ENCODE peak calls at places on chromosomes 13 and 19, in eight cellular contexts. W is fibroblast of pulmonary artery, D is fibroblast of villous mesenchyme, I is mammary epithelial cell, Z is neural crest cell, G is astrocyte of the cerebellum, M is breast epithelium, P is RWPE1. T is an unnamed sample.

GRCh38 chr19:43532571-43532961 is 422 bp upstream of the ZNF575 start:
- DNase-seq in M (peak), D (peak), Z (peak), G (no peak), W (no peak), P (peak), I (no peak), T (no peak)

GRCh38 chr13:69597088-69597487 is 510.5 kb upstream of the ATXN8OS start:
- DNase-seq in I (no peak), P (no peak), Z (no peak), D (no peak), M (no peak), W (no peak), G (no peak), T (no peak)

GRCh38 chr19:42601811-42602443 is 7.2 kb upstream of the CEACAM8 start:
- DNase-seq in P (peak), D (peak), G (no peak), W (peak), Z (peak), M (no peak), I (peak), T (no peak)

GRCh38 chr13:105336706-105337582 is 1198.5 kb downstream of the EFNB2 start:
- DNase-seq in I (no peak), M (no peak), G (peak), W (peak), Z (no peak), P (no peak), D (peak), T (no peak)

GRCh38 chr19:29290853-29291252 is 77.9 kb upstream of the UQCRFS1 start:
- DNase-seq in G (no peak), W (no peak), M (no peak), D (no peak), Z (no peak), P (no peak), I (no peak), T (no peak)

GRCh38 chr19:38228491-38229439 is 4.7 kb upstream of the DPF1 start:
- DNase-seq in P (no peak), W (no peak), M (no peak), D (no peak), I (no peak), Z (peak), G (no peak), T (peak)

GRCh38 chr13:113976711-113977684 is 3.1 kb upstream of the C13orf46 start:
- DNase-seq in P (peak), Z (no peak), I (peak), D (no peak), M (no peak), G (peak), W (peak), T (peak)

GRCh38 chr19:40598121-40598917 is 2.9 kb upstream of the LTBP4 start:
- DNase-seq in G (peak), D (peak), I (peak), Z (peak), M (peak), P (peak), W (peak), T (peak)

GRCh38 chr13:112711528-112712265 is 21.9 kb downstream of the ATP11A start:
- DNase-seq in D (peak), G (peak), I (peak), Z (peak), M (peak), P (peak), W (peak), T (peak)

GRCh38 chr19:49987159-49987698 is 26.3 kb upstream of the SIGLEC11 start:
- DNase-seq in M (peak), D (peak), P (peak), Z (peak), I (peak), G (peak), W (peak), T (no peak)

GRCh38 chr19:35436477-35437141 is 11.4 kb upstream of the FFAR2 start:
- DNase-seq in I (peak), D (peak), G (no peak), Z (no peak), M (no peak), W (peak), P (peak), T (no peak)

GRCh38 chr13:102769679-102770078 is 3.9 kb downstream of the TEX30 start:
- DNase-seq in P (no peak), G (no peak), W (peak), D (peak), Z (no peak), M (no peak), I (peak), T (no peak)

GRCh38 chr13:23674795-23675640 is 104.8 kb downstream of the TNFRSF19 start:
- DNase-seq in Z (no peak), M (no peak), D (peak), P (peak), I (peak), G (peak), W (peak), T (no peak)

GRCh38 chr13:73421310-73421912 is 362.6 kb downstream of the KLF5 start:
- DNase-seq in G (peak), I (peak), W (peak), P (peak), Z (no peak), M (no peak), D (no peak), T (no peak)

GRCh38 chr19:45824041-45824471 is 8.9 kb upstream of the RSPH6A start:
- DNase-seq in W (no peak), P (peak), I (peak), M (peak), Z (no peak), D (no peak), G (no peak), T (no peak)

GRCh38 chr19:17496337-17496997 is 15.0 kb upstream of the PGLS start:
- DNase-seq in D (peak), W (peak), Z (peak), G (no peak), I (peak), P (peak), M (no peak), T (peak)

GRCh38 chr13:74372511-74372910 is 238.3 kb upstream of the KLF12 start:
- DNase-seq in P (no peak), Z (no peak), I (no peak), W (peak), G (peak), D (no peak), M (no peak), T (no peak)

GRCh38 chr13:40776681-40777165 is 5.7 kb upstream of the MRPS31 start:
- DNase-seq in W (peak), P (no peak), I (peak), Z (no peak), G (no peak), M (no peak), D (peak), T (no peak)

GRCh38 chr19:48629297-48629598 is 7.9 kb downstream of the DBP start:
- DNase-seq in D (no peak), P (no peak), I (no peak), Z (no peak), G (no peak), M (no peak), W (no peak), T (no peak)

GRCh38 chr19:49472936-49473335 is 1.1 kb upstream of the FLT3LG start:
- DNase-seq in G (no peak), I (no peak), P (no peak), W (no peak), M (no peak), D (no peak), Z (no peak), T (no peak)

GRCh38 chr19:9935409-9936062 is 779 bp downstream of the OLFM2 start:
- DNase-seq in W (no peak), M (no peak), D (no peak), G (no peak), Z (no peak), P (no peak), I (no peak), T (no peak)

GRCh38 chr19:35642312-35642711 is 767 bp downstream of the ETV2 start:
- DNase-seq in Z (no peak), W (no peak), G (no peak), P (no peak), D (no peak), I (no peak), M (no peak), T (no peak)

GRCh38 chr13:51158365-51158764 is 47.3 kb upstream of the C13orf42 start:
- DNase-seq in W (no peak), M (no peak), P (no peak), D (no peak), Z (no peak), G (no peak), I (no peak), T (no peak)

GRCh38 chr19:46913852-46914430 is 53.1 kb downstream of the ARHGAP35 start:
- DNase-seq in W (no peak), G (no peak), Z (no peak), D (peak), P (no peak), I (peak), M (no peak), T (no peak)

GRCh38 chr13:100828226-100828625 is 153.6 kb upstream of the TMTC4 start:
- DNase-seq in P (no peak), I (no peak), G (no peak), M (no peak), Z (no peak), W (no peak), D (no peak), T (no peak)

GRCh38 chr19:48475369-48476068 is 6.3 kb downstream of the CYTH2 start:
- DNase-seq in Z (no peak), W (no peak), D (no peak), I (no peak), M (no peak), G (no peak), P (no peak), T (no peak)

GRCh38 chr19:16473875-16474397 is 2.2 kb upstream of the EPS15L1 start:
- DNase-seq in G (no peak), P (no peak), D (no peak), I (no peak), M (no peak), Z (no peak), W (no peak), T (no peak)

GRCh38 chr19:58553799-58554493 is 959 bp downstream of the CHMP2A start:
- DNase-seq in P (no peak), D (no peak), W (no peak), G (no peak), I (no peak), Z (peak), M (no peak), T (no peak)

GRCh38 chr13:43878897-43879322 is 630 bp downstream of the CCDC122 start:
- DNase-seq in I (peak), Z (peak), M (peak), P (peak), D (peak), G (peak), W (peak), T (no peak)

GRCh38 chr13:48660356-48661076 is 6.8 kb downstream of the CYSLTR2 start:
- DNase-seq in G (no peak), P (no peak), D (peak), W (no peak), I (no peak), M (no peak), Z (no peak), T (no peak)

GRCh38 chr19:3575260-3575741 is 2.6 kb downstream of the HMG20B start:
- DNase-seq in I (no peak), G (no peak), W (peak), M (no peak), Z (no peak), P (no peak), D (peak), T (peak)
- TF ChIP-seq CTCF in I (peak), G (peak), W (peak), M (no peak), Z (peak), P (peak), D (peak), T (no peak)

DNA sequence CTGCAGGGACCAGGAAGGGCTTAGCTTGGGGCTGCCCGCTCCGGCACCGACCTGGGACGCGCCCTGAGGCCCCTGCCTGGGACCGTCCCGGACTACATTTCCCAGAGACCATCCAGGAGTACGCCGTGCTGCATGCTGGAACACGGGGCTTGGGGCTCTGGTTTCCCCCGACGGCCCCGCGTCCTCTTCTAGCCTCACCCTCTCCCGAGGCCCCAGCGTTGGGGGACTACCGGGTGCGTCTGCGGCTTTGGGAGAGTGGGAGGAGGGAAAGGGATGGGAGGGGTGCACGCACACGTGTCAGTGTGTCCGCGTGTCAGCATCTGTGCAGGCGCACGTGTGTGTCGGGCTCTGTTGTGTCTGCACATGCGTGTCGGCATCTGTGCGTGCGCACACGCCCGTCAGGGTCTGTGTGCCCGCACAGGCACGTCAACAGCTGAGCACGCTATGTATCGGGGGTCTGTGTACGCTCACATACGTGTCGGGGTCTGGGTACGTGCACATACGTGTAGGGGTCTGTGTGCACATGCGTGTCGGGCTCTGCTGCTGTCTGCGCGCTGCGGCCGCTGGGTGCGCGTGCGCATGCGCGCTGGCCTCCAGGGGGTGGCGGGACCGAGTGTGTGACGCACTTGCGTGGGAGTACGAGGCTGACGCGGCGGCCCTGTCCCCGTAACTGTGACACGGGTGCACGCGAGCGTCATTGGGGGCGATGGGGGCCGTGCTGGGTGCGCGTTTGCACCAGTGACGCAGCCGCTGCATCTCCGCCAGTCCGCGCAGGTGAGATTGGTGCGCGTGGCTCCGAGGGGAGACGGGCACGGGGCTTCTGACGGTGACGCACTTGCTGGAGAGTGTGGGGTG is at the start of gene ZNF331:
- DNase-seq in D (peak), I (peak), W (peak), M (peak), Z (peak), G (no peak), P (peak), T (peak)
- TF ChIP-seq CTCF in D (peak), I (peak), W (peak), M (no peak), Z (peak), G (peak), P (peak), T (no peak)

GRCh38 chr19:2252481-2253105 is 3.5 kb downstream of the AMH start:
- DNase-seq in G (no peak), Z (no peak), D (no peak), I (no peak), M (no peak), W (no peak), P (no peak), T (no peak)

GRCh38 chr19:2255982-2256685 is at the start of gene JSRP1:
- DNase-seq in M (no peak), Z (no peak), P (no peak), D (no peak), W (no peak), G (no peak), I (no peak), T (peak)

GRCh38 chr19:2255112-2255845 is 938 bp downstream of the JSRP1 start:
- DNase-seq in Z (no peak), I (no peak), P (no peak), M (no peak), G (no peak), W (no peak), D (no peak), T (peak)

GRCh38 chr19:2253106-2254051 is 2.8 kb downstream of the JSRP1 start:
- DNase-seq in D (no peak), G (no peak), W (no peak), Z (peak), M (no peak), P (no peak), I (no peak), T (peak)

DNA sequence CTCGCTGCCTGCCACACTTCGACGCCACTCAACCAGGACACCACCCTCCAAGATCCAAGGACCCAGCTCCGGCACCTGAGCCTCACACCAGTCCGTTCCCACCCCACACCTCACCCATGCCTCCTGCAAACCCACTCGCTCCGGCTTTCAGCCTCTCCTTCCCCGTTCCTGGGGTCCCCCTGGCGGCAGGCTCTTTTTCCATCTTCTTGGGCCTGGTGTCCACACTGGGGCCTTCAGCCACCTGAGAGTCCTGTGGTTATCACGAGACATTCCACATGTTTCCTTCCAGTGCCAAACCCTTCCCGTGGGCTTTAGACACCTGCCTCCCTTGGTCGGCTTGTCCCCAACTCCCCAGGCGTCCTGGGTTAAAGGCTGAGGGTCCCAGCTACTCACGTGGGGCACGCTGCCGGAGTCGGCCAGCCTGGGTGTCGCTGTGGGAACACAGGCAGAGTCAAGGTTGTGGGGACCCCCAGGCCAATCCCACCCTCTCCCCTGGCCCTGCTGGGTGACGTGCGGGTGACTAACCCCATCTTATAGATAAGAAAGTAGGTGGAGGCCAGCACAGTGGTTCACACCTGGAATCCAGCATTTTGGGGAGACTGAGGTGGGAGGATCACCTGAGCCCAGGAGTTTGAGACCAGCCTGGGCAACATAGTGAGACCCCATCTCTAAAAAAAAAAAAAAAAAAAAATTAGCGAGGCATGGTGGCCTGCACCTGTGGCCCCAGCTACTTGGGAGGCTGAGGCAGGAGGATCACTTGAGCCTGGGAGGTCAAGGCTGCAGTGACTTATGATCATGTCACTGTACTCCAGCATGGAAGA is 2.0 kb downstream of the JSRP1 start:
- DNase-seq in Z (peak), G (no peak), W (peak), P (no peak), D (no peak), I (no peak), M (no peak), T (peak)
- TF ChIP-seq CTCF in Z (peak), G (peak), W (peak), P (no peak), D (peak), I (no peak), M (no peak), T (peak)

GRCh38 chr13:97116754-97117153 is 105.4 kb upstream of the MBNL2 start:
- DNase-seq in D (peak), W (peak), Z (no peak), I (peak), G (peak), M (no peak), P (peak), T (no peak)
- TF ChIP-seq CTCF in D (no peak), W (no peak), Z (no peak), I (no peak), G (no peak), M (no peak), P (no peak), T (no peak)

GRCh38 chr19:788821-789472 is 8.3 kb upstream of the PTBP1 start:
- DNase-seq in W (no peak), D (no peak), G (no peak), Z (no peak), M (no peak), I (no peak), P (no peak), T (peak)
- TF ChIP-seq CTCF in W (no peak), D (peak), G (no peak), Z (no peak), M (no peak), I (no peak), P (no peak), T (no peak)

T was measured in glutamatergic neuron.